ENCODE peak calls at places on chromosome 1, in five cellular contexts. One of them, this sample, is unnamed.

GRCh38 chr1:24759492-24759891 is 14.2 kb downstream of the CLIC4 start:
- DNase-seq in neuronal stem cell: no peak
- DNase-seq in IMR-90: peak
- DNase-seq in mesenchymal stem cell: peak
- DNase-seq in H1: peak
- DNase-seq in this sample: no peak

GRCh38 chr1:240946926-240947325 is 335.0 kb upstream of the GREM2 start:
- DNase-seq in neuronal stem cell: no peak
- DNase-seq in IMR-90: peak
- DNase-seq in mesenchymal stem cell: peak
- DNase-seq in H1: no peak
- DNase-seq in this sample: peak

GRCh38 chr1:9366298-9366697 is 73.6 kb downstream of the SPSB1 start:
- DNase-seq in neuronal stem cell: no peak
- DNase-seq in IMR-90: no peak
- DNase-seq in mesenchymal stem cell: no peak
- DNase-seq in H1: no peak
- DNase-seq in this sample: no peak

GRCh38 chr1:206776239-206776638 is 3.9 kb upstream of the IL10 start:
- DNase-seq in neuronal stem cell: no peak
- DNase-seq in IMR-90: no peak
- DNase-seq in mesenchymal stem cell: no peak
- DNase-seq in H1: no peak
- DNase-seq in this sample: peak

GRCh38 chr1:35454616-35455015 is 102.6 kb downstream of the KIAA0319L start:
- DNase-seq in neuronal stem cell: no peak
- DNase-seq in IMR-90: peak
- DNase-seq in mesenchymal stem cell: peak
- DNase-seq in H1: no peak
- DNase-seq in this sample: no peak

GRCh38 chr1:93661829-93662474 is 19.7 kb downstream of the BCAR3 start:
- DNase-seq in neuronal stem cell: no peak
- DNase-seq in IMR-90: peak
- DNase-seq in mesenchymal stem cell: peak
- DNase-seq in H1: no peak
- DNase-seq in this sample: peak

GRCh38 chr1:236888903-236889302 is 93.8 kb downstream of the MTR start:
- DNase-seq in neuronal stem cell: no peak
- DNase-seq in IMR-90: no peak
- DNase-seq in mesenchymal stem cell: no peak
- DNase-seq in H1: no peak
- DNase-seq in this sample: no peak

GRCh38 chr1:10494754-10495474 is 20.2 kb downstream of the PEX14 start:
- DNase-seq in neuronal stem cell: peak
- DNase-seq in IMR-90: peak
- DNase-seq in mesenchymal stem cell: peak
- DNase-seq in H1: peak
- DNase-seq in this sample: peak

GRCh38 chr1:150259758-150260669 is 2.4 kb downstream of the CA14 start:
- DNase-seq in neuronal stem cell: peak
- DNase-seq in IMR-90: no peak
- DNase-seq in mesenchymal stem cell: peak
- DNase-seq in H1: peak
- DNase-seq in this sample: peak

GRCh38 chr1:54546651-54547348 is 1.2 kb upstream of the ACOT11 start:
- DNase-seq in neuronal stem cell: no peak
- DNase-seq in IMR-90: no peak
- DNase-seq in mesenchymal stem cell: peak
- DNase-seq in H1: no peak
- DNase-seq in this sample: peak

GRCh38 chr1:119711804-119712341 is at the start of gene PHGDH:
- DNase-seq in neuronal stem cell: peak
- DNase-seq in IMR-90: peak
- DNase-seq in mesenchymal stem cell: peak
- DNase-seq in H1: peak
- DNase-seq in this sample: peak
- H4K91ac ChIP-seq in neuronal stem cell: no peak
- H4K91ac ChIP-seq in IMR-90: peak
- H4K91ac ChIP-seq in mesenchymal stem cell: peak
- H4K91ac ChIP-seq in H1: peak
- H4K91ac ChIP-seq in this sample: peak

DNA sequence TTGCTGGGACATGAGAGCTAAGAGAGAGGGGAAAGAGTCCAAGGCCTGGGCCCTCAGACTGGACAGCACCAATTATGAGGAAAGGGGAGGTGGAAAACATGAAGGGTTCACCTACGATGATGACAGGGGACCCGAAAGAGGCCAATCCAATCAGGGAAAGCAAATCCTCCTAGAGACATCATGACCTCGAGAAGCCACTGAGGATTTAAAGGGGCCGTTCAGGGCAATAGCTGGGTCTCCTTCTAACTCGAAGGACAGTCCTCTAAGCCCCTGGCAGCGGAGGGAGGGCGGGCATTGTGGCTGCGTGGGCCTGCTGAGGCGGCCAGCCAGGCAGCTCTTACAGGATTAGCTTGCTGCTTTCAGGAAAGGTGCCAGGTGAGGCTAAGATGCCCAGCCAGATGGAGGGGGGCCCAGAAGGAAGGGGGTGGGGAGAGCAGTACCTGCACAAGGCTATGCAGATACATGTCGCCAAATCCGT is 7.4 kb downstream of the MEF2D start:
- DNase-seq in neuronal stem cell: no peak
- DNase-seq in IMR-90: no peak
- DNase-seq in mesenchymal stem cell: no peak
- DNase-seq in H1: no peak
- DNase-seq in this sample: no peak
- H3K4me3 ChIP-seq in neuronal stem cell: no peak
- H3K4me3 ChIP-seq in IMR-90: no peak
- H3K4me3 ChIP-seq in mesenchymal stem cell: no peak
- H3K4me3 ChIP-seq in H1: no peak
- H3K4me3 ChIP-seq in this sample: no peak

GRCh38 chr1:179879797-179880196 is 2.2 kb upstream of the TOR1AIP2 start:
- DNase-seq in neuronal stem cell: no peak
- DNase-seq in IMR-90: no peak
- DNase-seq in mesenchymal stem cell: no peak
- DNase-seq in H1: no peak
- DNase-seq in this sample: no peak

GRCh38 chr1:179883040-179883501 is 986 bp downstream of the TOR1AIP1 start:
- DNase-seq in neuronal stem cell: no peak
- DNase-seq in IMR-90: no peak
- DNase-seq in mesenchymal stem cell: no peak
- DNase-seq in H1: no peak
- DNase-seq in this sample: no peak

GRCh38 chr1:179883739-179884138 is 1.7 kb downstream of the TOR1AIP1 start:
- DNase-seq in neuronal stem cell: no peak
- DNase-seq in IMR-90: peak
- DNase-seq in mesenchymal stem cell: peak
- DNase-seq in H1: no peak
- DNase-seq in this sample: peak

GRCh38 chr1:179882253-179883039 is at the start of gene TOR1AIP1:
- DNase-seq in neuronal stem cell: peak
- DNase-seq in IMR-90: peak
- DNase-seq in mesenchymal stem cell: peak
- DNase-seq in H1: peak
- DNase-seq in this sample: peak

DNA sequence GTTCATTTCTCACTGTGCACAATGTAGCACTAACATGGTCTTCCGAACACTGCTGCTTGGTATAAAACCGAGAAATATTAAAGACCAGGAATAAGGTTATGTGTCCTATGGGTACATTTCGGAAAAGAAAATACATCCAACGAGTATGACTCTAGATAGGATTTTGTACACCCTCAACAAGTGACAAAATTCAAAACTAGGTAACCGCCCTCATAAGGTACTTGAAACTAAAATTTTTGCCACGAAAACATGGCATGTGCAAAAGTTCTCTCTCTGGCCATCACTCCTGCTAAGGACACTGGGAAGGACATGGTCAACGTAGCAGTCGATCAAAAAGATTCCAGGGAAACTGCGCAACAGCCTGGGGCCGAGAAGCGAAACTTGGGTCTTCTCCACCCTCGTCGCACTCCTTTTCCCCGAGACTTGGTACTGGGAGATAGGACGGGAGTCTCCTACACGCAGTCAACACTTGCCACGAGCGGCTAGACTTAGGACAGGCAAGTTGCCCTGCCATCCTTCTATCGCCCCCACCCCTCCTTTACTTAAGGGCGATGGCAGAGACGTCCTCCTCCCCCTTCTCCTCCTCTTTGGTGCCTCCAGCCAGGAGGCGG is 338 bp upstream of the TOR1AIP1 start:
- DNase-seq in neuronal stem cell: no peak
- DNase-seq in IMR-90: peak
- DNase-seq in mesenchymal stem cell: peak
- DNase-seq in H1: no peak
- DNase-seq in this sample: peak
- H3K23ac ChIP-seq in neuronal stem cell: peak
- H3K23ac ChIP-seq in IMR-90: peak
- H3K23ac ChIP-seq in mesenchymal stem cell: no peak
- H3K23ac ChIP-seq in H1: no peak
- H3K23ac ChIP-seq in this sample: no peak

DNA sequence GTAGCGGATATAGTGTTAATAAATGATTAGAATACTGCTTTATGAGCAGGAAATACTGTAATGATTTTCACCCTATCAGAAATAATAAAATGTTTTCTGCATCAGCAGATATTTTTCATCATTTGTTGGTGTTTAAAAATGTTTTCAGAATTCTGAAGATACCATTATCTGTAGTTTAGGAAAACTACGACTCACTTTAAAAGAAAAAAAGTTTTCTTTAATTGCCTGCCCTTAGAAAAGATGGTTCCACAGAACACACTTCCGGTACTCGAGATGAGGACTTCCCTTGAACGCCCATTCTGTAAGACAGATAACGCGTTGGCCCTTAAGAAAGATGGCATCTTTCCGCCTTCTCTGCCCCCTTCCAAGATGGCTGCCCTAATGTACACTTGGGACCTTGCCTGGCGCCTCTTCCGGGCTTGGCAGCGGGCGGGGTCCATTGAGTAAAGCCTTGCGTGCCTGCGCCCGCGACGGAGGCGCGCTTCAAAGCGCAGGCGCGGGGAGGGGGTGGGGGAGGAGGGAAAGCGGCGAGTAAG is at the start of gene SZRD1:
- DNase-seq in neuronal stem cell: peak
- DNase-seq in IMR-90: peak
- DNase-seq in mesenchymal stem cell: peak
- DNase-seq in H1: peak
- DNase-seq in this sample: peak
- H4K91ac ChIP-seq in neuronal stem cell: no peak
- H4K91ac ChIP-seq in IMR-90: peak
- H4K91ac ChIP-seq in mesenchymal stem cell: peak
- H4K91ac ChIP-seq in H1: peak
- H4K91ac ChIP-seq in this sample: peak

GRCh38 chr1:160082926-160083325 is 1.6 kb downstream of the KCNJ9 start:
- DNase-seq in neuronal stem cell: no peak
- DNase-seq in IMR-90: no peak
- DNase-seq in mesenchymal stem cell: no peak
- DNase-seq in H1: no peak
- DNase-seq in this sample: no peak

GRCh38 chr1:160082487-160082886 is 1.1 kb downstream of the KCNJ9 start:
- DNase-seq in neuronal stem cell: no peak
- DNase-seq in IMR-90: no peak
- DNase-seq in mesenchymal stem cell: no peak
- DNase-seq in H1: no peak
- DNase-seq in this sample: no peak

GRCh38 chr1:160084771-160085321 is 3.5 kb downstream of the KCNJ9 start:
- DNase-seq in neuronal stem cell: no peak
- DNase-seq in IMR-90: no peak
- DNase-seq in mesenchymal stem cell: no peak
- DNase-seq in H1: no peak
- DNase-seq in this sample: no peak

GRCh38 chr1:160085686-160086089 is 4.3 kb downstream of the KCNJ9 start:
- DNase-seq in neuronal stem cell: peak
- DNase-seq in IMR-90: peak
- DNase-seq in mesenchymal stem cell: peak
- DNase-seq in H1: peak
- DNase-seq in this sample: peak

GRCh38 chr1:160083968-160084770 is 2.8 kb downstream of the KCNJ9 start:
- DNase-seq in neuronal stem cell: no peak
- DNase-seq in IMR-90: no peak
- DNase-seq in mesenchymal stem cell: peak
- DNase-seq in H1: peak
- DNase-seq in this sample: peak
- H3K4me3 ChIP-seq in neuronal stem cell: peak
- H3K4me3 ChIP-seq in IMR-90: peak
- H3K4me3 ChIP-seq in mesenchymal stem cell: peak
- H3K4me3 ChIP-seq in H1: peak
- H3K4me3 ChIP-seq in this sample: no peak

DNA sequence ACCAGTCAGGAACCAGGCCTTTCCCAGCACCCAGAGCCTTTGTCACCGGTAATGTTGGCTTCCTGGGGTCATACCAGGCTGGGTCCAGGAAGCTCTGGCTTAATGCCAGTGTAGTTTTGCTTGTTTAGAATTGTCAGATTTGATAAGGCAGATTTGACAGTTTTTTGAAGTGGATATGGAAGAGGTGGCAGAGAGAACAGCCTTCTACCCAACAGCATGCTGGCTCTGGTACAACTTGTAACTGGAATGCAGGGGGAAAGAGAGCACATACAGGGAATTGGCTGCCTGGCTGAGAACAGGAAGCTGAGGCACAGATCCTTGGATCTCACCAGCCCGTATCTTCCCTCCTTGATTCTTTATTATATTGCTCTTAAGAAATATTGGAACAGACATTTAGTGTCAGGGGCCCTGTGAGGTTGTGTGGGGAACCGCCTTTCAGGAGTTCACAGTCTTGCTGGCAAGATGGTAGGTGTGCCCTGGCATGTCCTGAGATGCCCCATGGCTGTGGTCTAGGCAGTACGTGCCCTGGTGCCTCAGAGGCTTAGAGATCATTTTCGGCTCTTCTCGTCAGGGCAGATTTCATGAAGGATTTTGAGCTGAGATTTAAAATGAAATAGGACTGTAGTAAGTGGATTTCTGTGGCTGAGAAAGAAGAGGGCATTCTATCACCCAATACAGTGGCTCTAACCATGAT is 227.0 kb downstream of the PBX1 start:
- DNase-seq in neuronal stem cell: no peak
- DNase-seq in IMR-90: peak
- DNase-seq in mesenchymal stem cell: no peak
- DNase-seq in H1: no peak
- DNase-seq in this sample: no peak
- H3K23ac ChIP-seq in neuronal stem cell: no peak
- H3K23ac ChIP-seq in IMR-90: no peak
- H3K23ac ChIP-seq in mesenchymal stem cell: no peak
- H3K23ac ChIP-seq in H1: no peak
- H3K23ac ChIP-seq in this sample: no peak

This sample was measured in trophoblast cell.